ENCODE peak calls at places on chromosomes 13 and 19, in seven cellular contexts. D is heart left ventricle; P is mucosa of descending colon; V is Peyer's patch; N is thoracic aorta; T is CD8-positive, alpha-beta T cell; E is colonic mucosa. X is an unnamed sample. For H3K9me3, the result is how much of the 10 kb centered on the place peaks cover.

GRCh38 chr19:49591731-49592485 is 926 bp downstream of the PRR12 start:
- DNase-seq in D (no peak), P (peak), V (peak), N (no peak), T (peak), E (peak), X (peak)

GRCh38 chr19:40691421-40692211 is 1.2 kb upstream of the NUMBL start:
- DNase-seq in D (peak), P (no peak), V (peak), N (no peak), T (no peak), E (no peak), X (no peak)

GRCh38 chr19:5083547-5083965 is 114.6 kb downstream of the KDM4B start:
- DNase-seq in D (no peak), P (no peak), V (no peak), N (no peak), T (no peak), E (no peak), X (no peak)

GRCh38 chr13:33487575-33488243 is 202.2 kb upstream of the STARD13 start:
- DNase-seq in D (no peak), P (peak), V (no peak), N (no peak), T (no peak), E (peak), X (no peak)

GRCh38 chr19:19446655-19447437 is 41.4 kb downstream of the GATAD2A start:
- DNase-seq in D (no peak), P (no peak), V (no peak), N (no peak), T (no peak), E (no peak), X (no peak)

GRCh38 chr13:88068975-88069374 is 397.8 kb downstream of the SLITRK5 start:
- DNase-seq in D (peak), P (peak), V (no peak), N (no peak), T (no peak), E (no peak), X (no peak)

GRCh38 chr19:42024622-42025111 is 30.6 kb upstream of the ATP1A3 start:
- DNase-seq in D (peak), P (no peak), V (no peak), N (no peak), T (no peak), E (no peak), X (no peak)

GRCh38 chr19:5434351-5434917 is 20.8 kb upstream of the ZNRF4 start:
- DNase-seq in D (no peak), P (no peak), V (no peak), N (no peak), T (no peak), E (no peak), X (no peak)

GRCh38 chr19:13169769-13170168 is 19.6 kb downstream of the IER2 start:
- DNase-seq in D (no peak), P (peak), V (no peak), N (no peak), T (no peak), E (peak), X (no peak)

GRCh38 chr13:108597943-108598342 is 31.5 kb upstream of the MYO16 start:
- DNase-seq in D (no peak), P (no peak), V (no peak), N (no peak), T (no peak), E (no peak), X (no peak)

GRCh38 chr13:96229356-96229755 is 139.4 kb downstream of the HS6ST3 start:
- DNase-seq in D (no peak), P (peak), V (no peak), N (no peak), T (no peak), E (no peak), X (no peak)

GRCh38 chr19:35545855-35546381 is 492 bp downstream of the TMEM147 start:
- DNase-seq in D (no peak), P (peak), V (peak), N (no peak), T (no peak), E (peak), X (peak)

GRCh38 chr19:4097501-4097900 is 26.4 kb downstream of the MAP2K2 start:
- DNase-seq in D (no peak), P (no peak), V (no peak), N (no peak), T (no peak), E (no peak), X (no peak)

GRCh38 chr19:29535984-29536508 is 10.3 kb downstream of the VSTM2B start:
- DNase-seq in D (peak), P (no peak), V (no peak), N (no peak), T (peak), E (no peak), X (no peak)

GRCh38 chr19:17424743-17425365 is 5.0 kb downstream of the MVB12A start:
- DNase-seq in D (no peak), P (no peak), V (no peak), N (no peak), T (no peak), E (peak), X (no peak)

GRCh38 chr13:77779461-77780272 is 82.2 kb downstream of the SLAIN1 start:
- DNase-seq in D (no peak), P (peak), V (no peak), N (no peak), T (no peak), E (peak), X (peak)

GRCh38 chr19:10748924-10749434 is 31.1 kb downstream of the DNM2 start:
- DNase-seq in D (no peak), P (peak), V (no peak), N (no peak), T (no peak), E (peak), X (peak)

GRCh38 chr19:17829855-17830566 is 8.7 kb upstream of the INSL3 start:
- DNase-seq in D (no peak), P (peak), V (no peak), N (no peak), T (no peak), E (peak), X (no peak)

GRCh38 chr13:75145926-75146325 is 336.0 kb downstream of the TBC1D4 start:
- DNase-seq in D (no peak), P (no peak), V (no peak), N (no peak), T (no peak), E (no peak), X (no peak)

GRCh38 chr13:99996177-99996705 is 14.7 kb downstream of the ZIC2 start:
- DNase-seq in D (no peak), P (no peak), V (no peak), N (no peak), T (no peak), E (no peak), X (no peak)

GRCh38 chr19:46381746-46382345 is 31.5 kb downstream of the CCDC8 start:
- DNase-seq in D (peak), P (no peak), V (no peak), N (no peak), T (no peak), E (no peak), X (no peak)

GRCh38 chr13:60759499-60759898 is 362.5 kb downstream of the TDRD3 start:
- DNase-seq in D (no peak), P (peak), V (no peak), N (no peak), T (no peak), E (peak), X (no peak)

GRCh38 chr13:75635621-75636338 is at the start of gene LMO7:
- DNase-seq in D (peak), P (peak), V (peak), N (no peak), T (peak), E (peak), X (peak)

GRCh38 chr13:114248011-114248410 is 13.3 kb downstream of the CDC16 start:
- DNase-seq in D (no peak), P (no peak), V (no peak), N (no peak), T (no peak), E (no peak), X (no peak)

GRCh38 chr19:10687518-10688288 is 13.5 kb upstream of the QTRT1 start:
- DNase-seq in D (no peak), P (no peak), V (no peak), N (no peak), T (no peak), E (no peak), X (no peak)

GRCh38 chr13:19172647-19173030 is 9.0 kb downstream of the TUBA3C start:
- DNase-seq in D (no peak), P (no peak), V (no peak), N (no peak), T (no peak), E (no peak), X (no peak)

GRCh38 chr19:54164369-54165068 is 5.0 kb upstream of the LENG1 start:
- DNase-seq in D (peak), P (peak), V (peak), N (no peak), T (peak), E (peak), X (peak)
- H3K4me3 ChIP-seq in D (peak), P (no peak), V (peak), N (no peak), T (no peak), E (no peak), X (no peak)

DNA sequence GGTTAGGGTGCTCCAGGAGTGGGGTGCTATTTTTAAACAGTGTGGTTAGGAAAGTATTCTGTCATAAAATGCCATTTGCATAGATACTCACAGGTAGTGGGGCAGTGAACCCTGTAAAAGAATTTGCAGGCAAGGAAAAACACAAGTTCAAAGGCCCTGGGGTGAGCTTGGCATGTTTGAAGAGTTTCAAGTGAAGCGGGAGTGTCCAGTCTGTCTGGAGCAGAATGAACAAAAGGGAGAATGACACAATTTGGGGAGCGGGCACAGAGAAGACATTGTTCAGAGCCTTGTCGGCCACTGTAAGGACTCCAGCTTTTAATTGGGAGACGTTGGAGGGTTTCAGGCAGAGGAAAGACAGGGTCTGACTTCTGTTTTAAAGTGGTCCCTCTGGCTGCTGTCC is 2.8 kb downstream of the GRWD1 start:
- DNase-seq in D (no peak), P (no peak), V (no peak), N (no peak), T (no peak), E (no peak), X (no peak)
- TF ChIP-seq CTCF in D (no peak), P (no peak), V (no peak), N (no peak), T (no peak), E (no peak), X (no peak)

GRCh38 chr19:21908066-21908465 is 72.1 kb upstream of the ZNF43 start:
- DNase-seq in D (no peak), P (no peak), V (no peak), N (no peak), T (no peak), E (no peak), X (no peak)

GRCh38 chr19:21907516-21907915 is 71.5 kb upstream of the ZNF43 start:
- DNase-seq in D (no peak), P (no peak), V (no peak), N (no peak), T (no peak), E (no peak), X (no peak)

GRCh38 chr19:21915411-21915810 is 79.4 kb upstream of the ZNF43 start:
- DNase-seq in D (no peak), P (no peak), V (no peak), N (no peak), T (no peak), E (no peak), X (no peak)

GRCh38 chr19:21912654-21913053 is 76.7 kb upstream of the ZNF43 start:
- DNase-seq in D (no peak), P (no peak), V (no peak), N (no peak), T (no peak), E (no peak), X (no peak)

DNA sequence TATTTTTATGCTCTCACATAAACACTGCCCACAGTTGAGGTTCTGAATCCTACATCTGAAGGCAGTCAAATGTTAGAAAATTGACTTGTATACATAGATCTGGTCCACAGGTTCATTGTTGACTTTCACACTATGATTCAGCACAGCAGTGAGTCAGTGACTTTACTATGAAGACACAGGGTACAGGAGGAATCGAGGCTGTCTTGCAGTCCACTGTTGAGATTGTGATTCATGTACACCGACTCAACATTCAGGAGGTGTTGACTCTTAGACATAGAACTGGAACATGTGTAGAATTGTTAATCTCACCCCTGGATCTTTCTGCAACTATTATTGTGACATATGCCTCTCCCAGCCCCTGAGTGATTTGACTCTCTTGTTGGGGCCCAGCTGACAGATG is 74.3 kb upstream of the ZNF43 start:
- DNase-seq in D (no peak), P (no peak), V (no peak), N (no peak), T (no peak), E (no peak), X (no peak)
- H3K9me3 ChIP-seq in D (under half), P (under half), V (under half), N (under half), T (under half), E (under half), X (under half)

DNA sequence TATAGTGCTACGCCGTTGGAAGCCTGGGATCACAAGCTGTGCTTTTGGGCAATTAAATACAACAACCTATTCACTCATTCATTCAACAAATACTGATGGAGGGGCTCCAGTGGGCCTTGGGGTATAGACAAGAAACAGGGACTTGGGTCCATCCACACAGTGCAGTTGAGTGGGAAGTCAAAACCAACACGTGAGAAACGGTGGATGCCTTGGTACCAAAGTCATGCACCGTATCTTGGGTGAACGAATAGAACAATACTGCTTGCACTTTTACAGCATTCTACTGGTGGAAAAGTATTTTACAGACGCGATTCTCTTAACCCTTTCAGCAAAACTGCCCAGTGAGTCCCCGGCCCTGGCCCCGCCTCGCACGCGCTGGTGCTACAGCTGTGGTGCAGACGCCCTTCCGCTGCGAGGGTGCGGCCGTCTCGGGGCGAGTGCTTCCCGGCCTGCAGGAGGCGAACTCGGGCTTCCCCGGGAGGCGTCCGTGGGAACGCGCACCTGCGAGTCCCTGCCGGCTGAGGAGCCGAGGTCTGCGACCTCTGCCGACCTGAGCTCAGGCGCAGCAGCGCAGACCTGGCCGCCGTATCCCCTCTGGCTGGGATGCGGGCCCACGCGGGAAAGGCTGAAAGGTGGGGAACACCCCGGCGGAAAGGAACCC is 8.3 kb downstream of the TNFRSF19 start:
- DNase-seq in D (peak), P (peak), V (peak), N (no peak), T (peak), E (peak), X (peak)
- H3K4me3 ChIP-seq in D (peak), P (peak), V (peak), N (peak), T (peak), E (peak), X (peak)

GRCh38 chr13:97433727-97434416 is at the start of gene RAP2A:
- DNase-seq in D (peak), P (peak), V (peak), N (peak), T (peak), E (peak), X (peak)
- TF ChIP-seq CTCF in D (peak), P (no peak), V (no peak), N (no peak), T (no peak), E (no peak), X (no peak)

DNA sequence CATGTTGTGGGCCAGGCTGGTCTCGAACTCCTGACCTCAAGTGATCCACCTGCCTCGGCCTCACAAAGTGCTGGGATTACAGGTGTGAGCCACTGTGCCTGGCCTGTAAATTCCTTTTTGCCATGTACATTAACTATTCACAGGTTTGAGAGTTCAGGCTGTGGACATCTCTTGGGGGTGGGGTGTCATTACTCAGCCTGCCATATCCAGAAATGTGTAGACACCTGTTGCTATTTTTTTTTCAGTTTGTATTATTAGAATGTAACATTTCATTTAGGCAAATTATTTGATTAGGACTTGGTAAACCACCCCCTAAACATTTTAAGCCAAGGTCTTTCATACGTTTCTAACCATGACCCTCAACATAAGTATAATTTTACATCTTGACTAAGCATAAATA is 20.5 kb downstream of the ZNF227 start:
- DNase-seq in D (no peak), P (no peak), V (no peak), N (no peak), T (no peak), E (no peak), X (no peak)
- H3K9me3 ChIP-seq in D (under half), P (half or more), V (under half), N (half or more), T (half or more), E (under half), X (half or more)